ENCODE peak calls at places on chromosomes 2 and 18, in five cellular contexts. Z is A549, S is H1, U is K562, W is HepG2. P is an unnamed sample.

GRCh38 chr18:77650799-77651385 is 401.2 kb downstream of the GALR1 start:
- DNase-seq in U (peak; percentile 58), Z (peak; percentile 44), S (peak; percentile 97), W (peak; percentile 24), P (no peak)

GRCh38 chr18:2515908-2516625 is 55.2 kb downstream of the METTL4 start:
- DNase-seq in U (no peak), S (no peak), W (peak; percentile 3), Z (peak; percentile 77), P (peak; percentile 96)

GRCh38 chr2:82790277-82791021 is 1668.6 kb downstream of the SUCLG1 start:
- DNase-seq in W (peak; percentile 7), S (no peak), Z (peak; percentile 13), U (peak; percentile 6), P (no peak)

GRCh38 chr2:100977511-100977910 is 24.6 kb upstream of the RPL31 start:
- DNase-seq in U (no peak), W (no peak), Z (no peak), S (no peak), P (no peak)

GRCh38 chr2:128494640-128495321 is 176.1 kb upstream of the HS6ST1 start:
- DNase-seq in S (peak; percentile 19), W (no peak), Z (no peak), U (no peak), P (peak; percentile 3)

GRCh38 chr2:75500633-75501032 is 60.1 kb downstream of the EVA1A start:
- DNase-seq in W (no peak), S (no peak), U (no peak), Z (no peak), P (peak; percentile 75)

GRCh38 chr2:124091721-124092120 is 66.6 kb downstream of the CNTNAP5 start:
- DNase-seq in U (no peak), W (no peak), S (no peak), Z (no peak), P (no peak)

GRCh38 chr2:9668686-9669338 is 38.0 kb upstream of the YWHAQ start:
- DNase-seq in W (no peak), U (no peak), Z (no peak), S (no peak), P (no peak)

GRCh38 chr18:11324956-11325873 is 175.8 kb upstream of the PIEZO2 start:
- DNase-seq in Z (no peak), W (peak; percentile 55), U (no peak), S (no peak), P (no peak)

GRCh38 chr2:212346865-212347264 is 191.7 kb downstream of the ERBB4 start:
- DNase-seq in U (no peak), W (no peak), S (no peak), Z (no peak), P (peak; percentile 28)

GRCh38 chr2:135662088-135662487 is 79.6 kb upstream of the UBXN4 start:
- DNase-seq in W (no peak), U (peak; percentile 8), S (no peak), Z (no peak), P (no peak)

GRCh38 chr2:160970052-160970846 is 190.0 kb upstream of the TANK start:
- DNase-seq in W (peak; percentile 80), S (no peak), Z (peak; percentile 85), U (peak; percentile 30), P (peak; percentile 90)

GRCh38 chr2:85326406-85326945 is 1.3 kb downstream of the TGOLN2 start:
- DNase-seq in Z (no peak), W (peak; percentile 52), S (no peak), U (peak; percentile 77), P (peak; percentile 49)

GRCh38 chr2:239302808-239303557 is 97.8 kb downstream of the HDAC4 start:
- DNase-seq in W (no peak), U (no peak), Z (no peak), S (no peak), P (no peak)

GRCh38 chr18:13433685-13434084 is 215.1 kb downstream of the LDLRAD4 start:
- DNase-seq in U (no peak), Z (no peak), W (no peak), S (no peak), P (peak; percentile 73)

GRCh38 chr2:195407782-195408181 is 249.2 kb upstream of the SLC39A10 start:
- DNase-seq in W (no peak), U (peak; percentile 38), Z (peak; percentile 48), S (no peak), P (no peak)

GRCh38 chr2:5060956-5061355 is 631.2 kb upstream of the SOX11 start:
- DNase-seq in Z (no peak), S (no peak), W (no peak), U (no peak), P (no peak)

GRCh38 chr2:31581124-31581795 is 522 bp upstream of the SRD5A2 start:
- DNase-seq in W (no peak), Z (no peak), S (no peak), U (no peak), P (no peak)

GRCh38 chr2:31580321-31581117 is at the start of gene SRD5A2:
- DNase-seq in S (peak; percentile 75), Z (peak; percentile 14), W (no peak), U (no peak), P (no peak)

GRCh38 chr2:31579996-31580320 is 780 bp downstream of the SRD5A2 start:
- DNase-seq in Z (no peak), W (no peak), S (no peak), U (no peak), P (no peak)

GRCh38 chr2:31577143-31577542 is 3.6 kb downstream of the SRD5A2 start:
- DNase-seq in Z (no peak), W (no peak), S (no peak), U (no peak), P (no peak)

GRCh38 chr2:31578316-31578715 is 2.4 kb downstream of the SRD5A2 start:
- DNase-seq in Z (no peak), W (peak; percentile 35), U (no peak), S (no peak), P (no peak)
- TF ChIP-seq JUN in Z (no peak), W (no peak), U (no peak), S (no peak), P (no peak)

GRCh38 chr2:190409616-190410015 is 1.5 kb downstream of the MFSD6 start:
- DNase-seq in S (no peak), U (peak; percentile 9), W (no peak), Z (no peak), P (no peak)

GRCh38 chr2:190406805-190407204 is 1.4 kb upstream of the MFSD6 start:
- DNase-seq in Z (no peak), S (no peak), U (no peak), W (no peak), P (no peak)

GRCh38 chr2:190408538-190409271 is 550 bp downstream of the MFSD6 start:
- DNase-seq in Z (peak; percentile 53), W (no peak), U (peak; percentile 50), S (peak; percentile 61), P (peak; percentile 24)

GRCh38 chr2:190407246-190407661 is 901 bp upstream of the MFSD6 start:
- DNase-seq in U (peak; percentile 7), S (no peak), Z (peak; percentile 24), W (no peak), P (no peak)

GRCh38 chr2:190407662-190408537 is at the start of gene MFSD6:
- DNase-seq in S (peak; percentile 76), U (peak; percentile 47), W (no peak), Z (peak; percentile 45), P (no peak)
- TF ChIP-seq POLR2A in S (no peak), U (no peak), W (no peak), Z (peak; percentile 3), P (no peak)

DNA sequence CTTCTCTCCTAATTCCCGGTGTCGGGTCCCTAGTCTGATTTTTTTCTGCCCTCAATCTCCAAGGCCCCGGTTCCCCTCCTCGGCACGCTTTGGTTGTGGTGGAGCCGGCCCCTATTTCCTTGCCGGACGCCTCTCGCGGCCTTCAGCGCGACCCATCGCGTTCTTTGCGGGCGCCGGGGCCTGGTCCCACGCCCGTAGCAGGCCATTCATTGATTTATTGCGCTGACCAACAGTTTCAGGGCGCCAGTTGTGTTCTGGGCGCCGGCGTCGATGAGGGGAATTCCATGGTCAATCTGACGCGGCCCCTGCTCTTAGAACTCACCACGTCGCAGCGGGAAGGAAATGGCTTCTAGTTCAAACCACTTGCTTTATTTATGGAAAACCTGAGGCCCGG is 396 bp downstream of the CNOT9 start:
- DNase-seq in S (no peak), Z (peak; percentile 60), W (peak; percentile 73), U (peak; percentile 55), P (peak; percentile 89)
- TF ChIP-seq JUN in S (no peak), Z (no peak), W (no peak), U (no peak), P (no peak)

GRCh38 chr2:99490088-99491065 is 560 bp upstream of the REV1 start:
- DNase-seq in Z (peak; percentile 93), U (peak; percentile 96), S (peak; percentile 92), W (peak; percentile 91), P (peak; percentile 95)
- TF ChIP-seq POLR2A in Z (peak; percentile 40), U (no peak), S (no peak), W (peak; percentile 8), P (no peak)